ENCODE peak calls at places on chromosome 11, in four cellular contexts. W is upper lobe of right lung; A is heart right ventricle; G is naive thymus-derived CD4-positive, alpha-beta T cell. O is an unnamed sample. For H3K4me1, the result is how much of the 10 kb centered on the place peaks cover.

GRCh38 chr11:64799256-64799924 is 3.6 kb downstream of the MAP4K2 start:
- DNase-seq in W (no peak), A (no peak), G (no peak), O (no peak)

GRCh38 chr11:70524096-70524922 is 126.0 kb downstream of the CTTN start:
- DNase-seq in A (no peak), G (no peak), W (peak), O (no peak)

GRCh38 chr11:62193954-62194353 is 3.9 kb downstream of the SCGB1D1 start:
- DNase-seq in W (no peak), A (no peak), G (no peak), O (no peak)

GRCh38 chr11:122394326-122394725 is 261.2 kb upstream of the UBASH3B start:
- DNase-seq in G (no peak), A (no peak), W (no peak), O (no peak)

GRCh38 chr11:69195819-69196218 is 40.1 kb downstream of the SMIM38 start:
- DNase-seq in G (no peak), A (no peak), W (no peak), O (no peak)

GRCh38 chr11:110891411-110891810 is 179.2 kb upstream of the ARHGAP20 start:
- DNase-seq in W (no peak), A (no peak), G (no peak), O (no peak)

GRCh38 chr11:8031248-8032115 is 44.3 kb downstream of the EIF3F start:
- DNase-seq in W (no peak), A (no peak), G (no peak), O (no peak)

GRCh38 chr11:28834877-28835276 is 726.7 kb downstream of the METTL15 start:
- DNase-seq in A (no peak), G (no peak), W (no peak), O (no peak)

GRCh38 chr11:63762662-63763505 is 5.7 kb downstream of the ZFTA start:
- DNase-seq in W (no peak), A (peak), G (no peak), O (peak)

GRCh38 chr11:94809251-94809650 is 41.1 kb downstream of the AMOTL1 start:
- DNase-seq in G (no peak), A (no peak), W (no peak), O (no peak)

GRCh38 chr11:42951266-42951665 is 360.5 kb upstream of the API5 start:
- DNase-seq in A (no peak), G (no peak), W (no peak), O (no peak)

GRCh38 chr11:107957109-107957588 is 28.9 kb downstream of the RAB39A start:
- DNase-seq in A (no peak), W (no peak), G (no peak), O (peak)

GRCh38 chr11:105935791-105936190 is 86.2 kb downstream of the MSANTD4 start:
- DNase-seq in A (no peak), G (no peak), W (no peak), O (no peak)

GRCh38 chr11:104432526-104432925 is 268.6 kb upstream of the PDGFD start:
- DNase-seq in A (no peak), W (no peak), G (no peak), O (no peak)

GRCh38 chr11:2740275-2740940 is 40.6 kb upstream of the KCNQ1OT1 start:
- DNase-seq in G (no peak), W (no peak), A (peak), O (no peak)

GRCh38 chr11:292211-293121 is 3.5 kb downstream of the PGGHG start:
- DNase-seq in A (peak), W (peak), G (no peak), O (no peak)

GRCh38 chr11:127996825-127997224 is 590.5 kb downstream of the ETS1 start:
- DNase-seq in G (no peak), A (no peak), W (no peak), O (no peak)

GRCh38 chr11:128318856-128319474 is 268.4 kb downstream of the ETS1 start:
- DNase-seq in A (no peak), G (no peak), W (no peak), O (peak)

GRCh38 chr11:75311858-75312288 is 39.6 kb downstream of the ARRB1 start:
- DNase-seq in W (peak), A (peak), G (no peak), O (peak)

GRCh38 chr11:77250881-77251640 is 50.4 kb downstream of the GDPD4 start:
- DNase-seq in A (no peak), W (no peak), G (no peak), O (peak)

GRCh38 chr11:61160487-61161189 is 588 bp downstream of the VPS37C start:
- DNase-seq in A (no peak), W (no peak), G (peak), O (peak)

GRCh38 chr11:48049036-48049435 is 68.7 kb downstream of the PTPRJ start:
- DNase-seq in W (peak), G (no peak), A (no peak), O (no peak)

GRCh38 chr11:96278039-96278897 is 64.7 kb downstream of the MAML2 start:
- DNase-seq in G (no peak), A (no peak), W (no peak), O (no peak)

GRCh38 chr11:19777032-19777341 is 64.3 kb downstream of the NAV2 start:
- DNase-seq in G (no peak), A (no peak), W (peak), O (no peak)

GRCh38 chr11:86230921-86231320 is 13.6 kb upstream of the EED start:
- DNase-seq in W (no peak), G (no peak), A (no peak), O (no peak)

GRCh38 chr11:117187428-117187798 is 8.9 kb downstream of the SIDT2 start:
- DNase-seq in G (no peak), W (no peak), A (no peak), O (no peak)

GRCh38 chr11:33797879-33798278 is 23.6 kb upstream of the FBXO3 start:
- DNase-seq in G (no peak), W (no peak), A (no peak), O (no peak)

GRCh38 chr11:86688398-86689179 is 16.2 kb upstream of the ME3 start:
- DNase-seq in A (no peak), W (no peak), G (no peak), O (no peak)

GRCh38 chr11:104602643-104603042 is 295.6 kb downstream of the CASP12 start:
- DNase-seq in W (no peak), G (no peak), A (no peak), O (no peak)

GRCh38 chr11:108101090-108101775 is 20.1 kb upstream of the ACAT1 start:
- DNase-seq in A (no peak), W (no peak), G (no peak), O (no peak)

GRCh38 chr11:16917941-16918340 is 96.3 kb downstream of the PLEKHA7 start:
- DNase-seq in A (no peak), W (no peak), G (no peak), O (peak)
- H3K27ac ChIP-seq in A (no peak), W (no peak), G (no peak), O (peak)

GRCh38 chr11:120134106-120134930 is 3.6 kb downstream of the TRIM29 start:
- DNase-seq in W (peak), G (no peak), A (no peak), O (no peak)
- H3K4me3 ChIP-seq in W (no peak), G (no peak), A (no peak), O (no peak)

DNA sequence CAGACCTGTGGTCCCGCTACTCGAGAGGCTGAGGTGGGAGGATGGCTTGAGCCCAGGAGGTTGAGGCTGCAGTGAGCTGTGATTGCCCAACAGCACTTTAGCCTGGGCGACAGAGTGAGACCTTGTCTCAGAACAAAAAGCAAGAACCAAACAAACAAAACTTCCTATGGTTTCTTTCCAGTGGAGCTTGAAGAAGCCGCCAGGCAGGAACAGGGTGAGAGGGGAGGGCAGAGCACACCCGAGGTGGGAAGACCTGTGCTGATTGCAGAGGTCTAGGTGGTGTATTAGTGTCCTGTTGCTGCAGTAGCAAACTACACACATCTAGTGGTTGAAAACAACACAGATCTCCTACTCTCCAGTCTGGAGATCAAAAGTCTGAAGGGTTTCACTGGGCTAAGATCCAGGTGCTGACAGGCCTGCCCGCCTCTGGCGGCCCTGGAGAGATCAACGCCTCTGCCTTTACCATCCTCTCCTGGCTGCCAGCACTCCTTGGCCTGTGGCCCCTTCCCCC is 10.5 kb downstream of the ARHGEF17 start:
- DNase-seq in G (no peak), W (no peak), A (no peak), O (no peak)
- H3K4me1 ChIP-seq in G (under half), W (half or more), A (half or more), O (under half)

DNA sequence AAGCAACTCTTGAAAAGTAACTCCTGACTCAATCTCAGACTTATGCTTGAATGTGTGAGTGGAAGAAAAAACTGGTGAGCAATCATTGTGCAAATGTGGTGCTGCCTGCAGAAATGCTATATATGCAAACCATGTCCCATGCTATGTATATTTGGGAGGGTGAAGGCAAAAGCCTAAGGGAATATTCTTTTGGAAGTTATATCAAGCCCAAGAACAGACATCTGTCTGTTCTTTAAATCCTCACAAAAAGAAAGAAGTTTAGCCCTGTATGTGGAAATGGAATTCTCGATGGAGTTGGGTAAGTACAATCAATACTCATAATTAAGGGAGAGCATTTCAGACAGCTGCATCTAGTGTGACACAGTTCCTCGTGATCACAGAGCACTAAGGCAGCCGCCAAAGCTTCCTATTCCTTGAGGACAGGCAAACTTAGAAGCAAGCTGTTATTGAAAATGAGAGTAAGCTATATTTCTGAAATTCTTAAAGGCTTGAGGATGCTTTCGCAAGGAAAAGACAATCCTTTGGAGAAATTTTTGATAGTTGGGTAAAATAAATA is 406.5 kb upstream of the CHORDC1 start:
- DNase-seq in G (no peak), A (no peak), W (no peak), O (no peak)
- H3K27ac ChIP-seq in G (no peak), A (no peak), W (no peak), O (no peak)

GRCh38 chr11:119754656-119755350 is 25.8 kb upstream of the NECTIN1 start:
- DNase-seq in A (no peak), W (peak), G (no peak), O (no peak)

GRCh38 chr11:119752324-119752723 is 23.3 kb upstream of the NECTIN1 start:
- DNase-seq in W (peak), G (no peak), A (no peak), O (no peak)

GRCh38 chr11:119754199-119754598 is 25.2 kb upstream of the NECTIN1 start:
- DNase-seq in W (no peak), A (no peak), G (no peak), O (no peak)

GRCh38 chr11:119751281-119752060 is 22.5 kb upstream of the NECTIN1 start:
- DNase-seq in W (peak), G (no peak), A (no peak), O (no peak)

DNA sequence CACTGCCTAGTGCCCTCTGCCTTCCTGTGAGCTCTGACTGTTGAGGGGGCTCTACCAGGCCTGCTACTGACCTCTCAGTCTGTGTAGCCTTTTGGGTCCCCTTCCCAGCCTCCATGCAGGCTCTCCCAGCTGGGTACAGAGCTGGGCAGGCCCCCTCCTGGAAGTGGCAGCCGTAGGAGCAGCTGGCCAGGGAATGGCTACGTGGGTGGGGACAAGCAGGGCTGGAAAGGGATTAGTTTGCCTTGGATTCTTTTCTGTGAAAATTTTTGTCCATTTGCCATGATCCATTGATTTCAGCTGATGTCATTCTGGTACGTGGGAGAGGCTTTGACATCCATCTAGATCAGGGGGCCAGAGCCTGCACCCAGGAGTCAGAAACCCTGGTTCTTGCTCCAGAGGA is 23.9 kb upstream of the NECTIN1 start:
- DNase-seq in W (peak), G (no peak), A (no peak), O (no peak)
- H3K4me3 ChIP-seq in W (no peak), G (no peak), A (no peak), O (no peak)

GRCh38 chr11:114076974-114077373 is 17.5 kb downstream of the ZBTB16 start:
- DNase-seq in A (no peak), G (no peak), W (no peak), O (no peak)
- H3K4me1 ChIP-seq in A (half or more), G (under half), W (half or more), O (under half)

GRCh38 chr11:126405374-126405773 is 49.9 kb downstream of the ST3GAL4 start:
- DNase-seq in A (no peak), W (no peak), G (no peak), O (no peak)
- H3K27ac ChIP-seq in A (no peak), W (no peak), G (no peak), O (no peak)

O was measured in small intestine.